ENCODE peak calls at places on chromosomes 1 and 21, in nine cellular contexts. S, T, C, R, Z, B, D, N and P are unnamed samples.
A peak's percentile ranks its signal among the peaks of the same experiment; 100 is the strongest.

GRCh38 chr1:44644806-44645205 is 29.5 kb downstream of the TMEM53 start:
- DNase-seq in S (no peak), T (no peak), C (no peak), R (no peak), Z (no peak), B (no peak), D (no peak), N (no peak), P (no peak)

GRCh38 chr1:110616587-110616986 is 10.4 kb upstream of the KCNA2 start:
- DNase-seq in S (no peak), T (no peak), C (no peak), R (no peak), Z (no peak), B (peak; percentile 52), D (no peak), N (no peak), P (no peak)

GRCh38 chr1:41325801-41326200 is 35.4 kb upstream of the FOXO6 start:
- DNase-seq in S (no peak), T (no peak), C (no peak), R (no peak), Z (no peak), B (no peak), D (no peak), N (no peak), P (no peak)

GRCh38 chr1:51414811-51415210 is 84.4 kb upstream of the TTC39A start:
- DNase-seq in S (no peak), T (no peak), C (no peak), R (no peak), Z (no peak), B (no peak), D (no peak), N (no peak), P (no peak)

GRCh38 chr1:1940123-1940425 is 21.0 kb upstream of the TMEM52 start:
- DNase-seq in S (no peak), T (no peak), C (no peak), R (no peak), Z (no peak), B (no peak), D (no peak), N (no peak), P (no peak)

GRCh38 chr21:45253180-45253579 is 34.5 kb downstream of the POFUT2 start:
- DNase-seq in S (no peak), T (no peak), C (no peak), R (no peak), Z (no peak), B (no peak), D (no peak), N (no peak), P (no peak)

GRCh38 chr1:153617677-153618076 is 1.6 kb upstream of the S100A14 start:
- DNase-seq in S (no peak), T (no peak), C (no peak), R (peak; percentile 58), Z (peak; percentile 66), B (peak; percentile 60), D (peak; percentile 63), N (peak; percentile 61), P (peak; percentile 50)

GRCh38 chr1:155499953-155500621 is 62.5 kb downstream of the ASH1L start:
- DNase-seq in S (no peak), T (peak; percentile 76), C (peak; percentile 25), R (peak; percentile 14), Z (peak; percentile 61), B (no peak), D (no peak), N (peak; percentile 10), P (peak; percentile 24)

GRCh38 chr1:19737413-19737812 is 62.3 kb downstream of the TMCO4 start:
- DNase-seq in S (no peak), T (no peak), C (no peak), R (no peak), Z (no peak), B (peak; percentile 30), D (no peak), N (no peak), P (no peak)

GRCh38 chr1:83693409-83694126 is 305.4 kb downstream of the TTLL7 start:
- DNase-seq in S (peak; percentile 14), T (no peak), C (no peak), R (no peak), Z (peak; percentile 20), B (no peak), D (no peak), N (no peak), P (no peak)

GRCh38 chr1:92587445-92587844 is 100.7 kb upstream of the GFI1 start:
- DNase-seq in S (no peak), T (no peak), C (no peak), R (no peak), Z (no peak), B (no peak), D (no peak), N (peak; percentile 26), P (no peak)

GRCh38 chr1:89670168-89670567 is 37.2 kb downstream of the LRRC8C start:
- DNase-seq in S (no peak), T (no peak), C (no peak), R (peak; percentile 75), Z (peak; percentile 85), B (no peak), D (no peak), N (peak; percentile 65), P (no peak)

GRCh38 chr21:46429754-46430681 is 28.7 kb upstream of the DIP2A start:
- DNase-seq in S (no peak), T (no peak), C (no peak), R (no peak), Z (no peak), B (no peak), D (no peak), N (no peak), P (no peak)